ENCODE peak calls at places on chromosomes 16 and 17, in nine cellular contexts. One of them, this sample, is unnamed.
A peak's percentile ranks its signal among the peaks of the same experiment; 100 is the strongest.

GRCh38 chr17:72024457-72024856 is 96.4 kb upstream of the SOX9 start:
- DNase-seq in left ventricle myocardium inferior: no peak
- DNase-seq in PC-3: no peak
- DNase-seq in upper lobe of right lung: no peak
- DNase-seq in foreskin fibroblast: no peak
- DNase-seq in IMR-90: no peak
- DNase-seq in fibroblast of lung: peak; percentile 6
- DNase-seq in CD8-positive, alpha-beta T cell: no peak
- DNase-seq in pancreas: no peak
- DNase-seq in this sample: no peak

GRCh38 chr17:45377401-45377800 is 55.3 kb downstream of the ARHGAP27 start:
- DNase-seq in fibroblast of lung: no peak
- DNase-seq in foreskin fibroblast: no peak
- DNase-seq in CD8-positive, alpha-beta T cell: no peak
- DNase-seq in pancreas: no peak
- DNase-seq in upper lobe of right lung: no peak
- DNase-seq in IMR-90: no peak
- DNase-seq in left ventricle myocardium inferior: no peak
- DNase-seq in PC-3: no peak
- DNase-seq in this sample: no peak

GRCh38 chr16:85935957-85936760 is 37.2 kb downstream of the IRF8 start:
- DNase-seq in PC-3: no peak
- DNase-seq in upper lobe of right lung: no peak
- DNase-seq in fibroblast of lung: peak; percentile 35
- DNase-seq in IMR-90: no peak
- DNase-seq in foreskin fibroblast: no peak
- DNase-seq in left ventricle myocardium inferior: no peak
- DNase-seq in CD8-positive, alpha-beta T cell: peak; percentile 39
- DNase-seq in pancreas: no peak
- DNase-seq in this sample: no peak

GRCh38 chr16:1137604-1138003 is 15.3 kb upstream of the CACNA1H start:
- DNase-seq in upper lobe of right lung: no peak
- DNase-seq in fibroblast of lung: peak; percentile 74
- DNase-seq in foreskin fibroblast: no peak
- DNase-seq in IMR-90: peak; percentile 57
- DNase-seq in left ventricle myocardium inferior: no peak
- DNase-seq in CD8-positive, alpha-beta T cell: no peak
- DNase-seq in pancreas: no peak
- DNase-seq in PC-3: no peak
- DNase-seq in this sample: no peak

GRCh38 chr16:76885776-76886175 is 305.2 kb upstream of the MON1B start:
- DNase-seq in fibroblast of lung: no peak
- DNase-seq in left ventricle myocardium inferior: no peak
- DNase-seq in upper lobe of right lung: no peak
- DNase-seq in PC-3: no peak
- DNase-seq in foreskin fibroblast: no peak
- DNase-seq in pancreas: no peak
- DNase-seq in IMR-90: no peak
- DNase-seq in CD8-positive, alpha-beta T cell: no peak
- DNase-seq in this sample: no peak

GRCh38 chr17:64202683-64203430 is 60.2 kb downstream of the TEX2 start:
- DNase-seq in IMR-90: peak; percentile 82
- DNase-seq in left ventricle myocardium inferior: no peak
- DNase-seq in foreskin fibroblast: peak; percentile 66
- DNase-seq in pancreas: no peak
- DNase-seq in fibroblast of lung: peak; percentile 91
- DNase-seq in CD8-positive, alpha-beta T cell: no peak
- DNase-seq in upper lobe of right lung: no peak
- DNase-seq in PC-3: peak; percentile 86
- DNase-seq in this sample: peak; percentile 83

GRCh38 chr16:85935391-85935956 is 36.5 kb downstream of the IRF8 start:
- DNase-seq in PC-3: no peak
- DNase-seq in pancreas: no peak
- DNase-seq in IMR-90: no peak
- DNase-seq in upper lobe of right lung: no peak
- DNase-seq in left ventricle myocardium inferior: no peak
- DNase-seq in foreskin fibroblast: no peak
- DNase-seq in CD8-positive, alpha-beta T cell: no peak
- DNase-seq in fibroblast of lung: no peak
- DNase-seq in this sample: no peak

GRCh38 chr16:87332150-87332549 is 15.0 kb upstream of the C16orf95 start:
- DNase-seq in foreskin fibroblast: no peak
- DNase-seq in upper lobe of right lung: no peak
- DNase-seq in IMR-90: peak; percentile 52
- DNase-seq in fibroblast of lung: peak; percentile 19
- DNase-seq in CD8-positive, alpha-beta T cell: no peak
- DNase-seq in left ventricle myocardium inferior: no peak
- DNase-seq in pancreas: no peak
- DNase-seq in PC-3: peak; percentile 12
- DNase-seq in this sample: no peak

GRCh38 chr17:3015890-3016289 is 47.5 kb downstream of the OR1D5 start:
- DNase-seq in IMR-90: peak; percentile 46
- DNase-seq in left ventricle myocardium inferior: no peak
- DNase-seq in CD8-positive, alpha-beta T cell: no peak
- DNase-seq in foreskin fibroblast: peak; percentile 45
- DNase-seq in fibroblast of lung: no peak
- DNase-seq in PC-3: peak; percentile 48
- DNase-seq in pancreas: peak; percentile 9
- DNase-seq in upper lobe of right lung: no peak
- DNase-seq in this sample: no peak

GRCh38 chr17:74282587-74283370 is 8.7 kb downstream of the DNAI2 start:
- DNase-seq in IMR-90: no peak
- DNase-seq in pancreas: no peak
- DNase-seq in fibroblast of lung: peak; percentile 72
- DNase-seq in upper lobe of right lung: no peak
- DNase-seq in left ventricle myocardium inferior: no peak
- DNase-seq in PC-3: peak; percentile 77
- DNase-seq in CD8-positive, alpha-beta T cell: no peak
- DNase-seq in foreskin fibroblast: no peak
- DNase-seq in this sample: no peak

GRCh38 chr17:46191332-46192210 is 1.7 kb downstream of the KANSL1 start:
- DNase-seq in PC-3: peak; percentile 32
- DNase-seq in fibroblast of lung: peak; percentile 35
- DNase-seq in CD8-positive, alpha-beta T cell: no peak
- DNase-seq in upper lobe of right lung: no peak
- DNase-seq in foreskin fibroblast: no peak
- DNase-seq in pancreas: no peak
- DNase-seq in IMR-90: no peak
- DNase-seq in left ventricle myocardium inferior: no peak
- DNase-seq in this sample: no peak

GRCh38 chr17:2709173-2709661 is 2.3 kb downstream of the CLUH start:
- DNase-seq in IMR-90: no peak
- DNase-seq in upper lobe of right lung: peak; percentile 87
- DNase-seq in foreskin fibroblast: no peak
- DNase-seq in left ventricle myocardium inferior: no peak
- DNase-seq in pancreas: peak; percentile 92
- DNase-seq in fibroblast of lung: no peak
- DNase-seq in PC-3: peak; percentile 57
- DNase-seq in CD8-positive, alpha-beta T cell: no peak
- DNase-seq in this sample: no peak

GRCh38 chr17:66373944-66374817 is 71.8 kb downstream of the PRKCA start:
- DNase-seq in fibroblast of lung: peak; percentile 74
- DNase-seq in PC-3: no peak
- DNase-seq in left ventricle myocardium inferior: peak; percentile 21
- DNase-seq in upper lobe of right lung: no peak
- DNase-seq in CD8-positive, alpha-beta T cell: peak; percentile 46
- DNase-seq in pancreas: no peak
- DNase-seq in foreskin fibroblast: no peak
- DNase-seq in IMR-90: no peak
- DNase-seq in this sample: no peak

GRCh38 chr16:11619327-11619851 is 32.7 kb upstream of the LITAF start:
- DNase-seq in fibroblast of lung: no peak
- DNase-seq in pancreas: no peak
- DNase-seq in foreskin fibroblast: no peak
- DNase-seq in upper lobe of right lung: no peak
- DNase-seq in PC-3: no peak
- DNase-seq in IMR-90: no peak
- DNase-seq in left ventricle myocardium inferior: no peak
- DNase-seq in CD8-positive, alpha-beta T cell: no peak
- DNase-seq in this sample: no peak

DNA sequence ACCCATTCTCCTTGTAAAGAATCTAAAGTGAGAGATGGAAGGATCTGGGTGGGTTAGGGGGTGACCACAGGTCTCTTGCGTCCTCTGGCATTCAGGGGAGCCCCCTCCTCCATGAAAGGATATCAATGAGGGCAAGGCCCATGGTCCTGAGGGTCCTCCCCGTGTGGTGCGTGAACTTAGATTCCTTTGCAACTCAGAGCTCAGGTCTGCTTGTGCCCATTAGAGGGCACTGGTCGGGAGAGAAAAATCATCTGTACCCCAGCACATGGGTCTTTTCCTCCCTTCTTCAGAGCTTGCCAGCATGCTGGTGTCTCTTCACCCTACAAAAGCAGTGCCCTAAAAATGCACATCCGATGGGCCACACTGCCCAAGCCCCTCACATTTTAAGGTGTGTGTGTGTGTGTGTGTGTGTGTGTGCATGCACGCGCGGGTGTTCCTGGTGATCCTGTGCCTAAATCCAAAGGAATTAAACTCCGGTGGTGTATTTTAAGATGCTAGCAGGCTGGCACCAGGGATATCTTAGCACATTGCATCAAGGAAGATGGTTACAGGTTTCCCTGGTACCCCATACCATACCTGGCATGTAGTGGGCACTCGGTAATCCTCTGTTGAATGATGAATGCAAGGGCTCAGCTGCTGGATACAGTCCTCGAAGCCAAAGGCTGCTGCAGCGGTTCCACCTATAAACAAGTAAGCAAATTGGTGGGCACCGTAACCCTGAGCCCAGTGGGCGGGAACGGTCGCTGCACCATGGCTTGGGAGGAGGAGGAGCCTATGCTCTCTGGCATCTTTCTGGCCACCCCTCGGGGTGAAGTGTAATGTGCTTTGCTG is 4.7 kb downstream of the C1QTNF1 start:
- DNase-seq in left ventricle myocardium inferior: no peak
- DNase-seq in upper lobe of right lung: peak; percentile 40
- DNase-seq in fibroblast of lung: no peak
- DNase-seq in foreskin fibroblast: no peak
- DNase-seq in IMR-90: no peak
- DNase-seq in pancreas: no peak
- DNase-seq in PC-3: no peak
- DNase-seq in CD8-positive, alpha-beta T cell: no peak
- DNase-seq in this sample: no peak
- TF ChIP-seq CTCF in left ventricle myocardium inferior: peak; percentile 36
- TF ChIP-seq CTCF in upper lobe of right lung: no peak
- TF ChIP-seq CTCF in fibroblast of lung: peak; percentile 25
- TF ChIP-seq CTCF in foreskin fibroblast: peak; percentile 21
- TF ChIP-seq CTCF in IMR-90: peak; percentile 12
- TF ChIP-seq CTCF in pancreas: no peak
- TF ChIP-seq CTCF in PC-3: peak; percentile 59
- TF ChIP-seq CTCF in CD8-positive, alpha-beta T cell: no peak
- TF ChIP-seq CTCF in this sample: peak; percentile 36

GRCh38 chr16:16022683-16023064 is 73.3 kb downstream of the ABCC1 start:
- DNase-seq in pancreas: no peak
- DNase-seq in IMR-90: no peak
- DNase-seq in fibroblast of lung: no peak
- DNase-seq in CD8-positive, alpha-beta T cell: no peak
- DNase-seq in PC-3: no peak
- DNase-seq in upper lobe of right lung: no peak
- DNase-seq in left ventricle myocardium inferior: no peak
- DNase-seq in foreskin fibroblast: no peak
- DNase-seq in this sample: no peak
- H3K4me3 ChIP-seq in pancreas: no peak overlapping the region
- H3K4me3 ChIP-seq in IMR-90: no peak overlapping the region
- H3K4me3 ChIP-seq in fibroblast of lung: no peak overlapping the region
- H3K4me3 ChIP-seq in CD8-positive, alpha-beta T cell: no peak overlapping the region
- H3K4me3 ChIP-seq in PC-3: no peak overlapping the region
- H3K4me3 ChIP-seq in upper lobe of right lung: no peak overlapping the region
- H3K4me3 ChIP-seq in left ventricle myocardium inferior: peak overlapping the region; percentile 24
- H3K4me3 ChIP-seq in foreskin fibroblast: no peak overlapping the region
- H3K4me3 ChIP-seq in this sample: no peak overlapping the region

DNA sequence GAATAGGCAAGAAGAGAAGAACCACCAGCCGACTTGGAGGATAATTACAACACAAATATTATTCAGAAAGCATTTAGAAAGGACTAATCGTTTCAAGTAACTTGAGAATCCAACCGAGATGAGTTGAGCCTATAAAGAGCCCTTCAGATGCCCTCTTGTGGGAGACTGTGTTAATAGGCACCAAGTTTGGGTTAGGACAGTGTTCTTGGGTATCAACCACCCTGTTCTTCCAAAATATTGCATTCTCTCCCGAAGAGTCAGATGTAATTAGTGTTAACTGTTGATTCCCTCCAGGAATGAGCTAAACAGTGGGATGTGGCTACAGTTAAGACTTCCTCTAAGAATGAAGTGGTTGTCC is 87.8 kb upstream of the NOL11 start:
- DNase-seq in pancreas: no peak
- DNase-seq in CD8-positive, alpha-beta T cell: no peak
- DNase-seq in fibroblast of lung: peak; percentile 44
- DNase-seq in IMR-90: peak; percentile 75
- DNase-seq in PC-3: peak; percentile 80
- DNase-seq in left ventricle myocardium inferior: no peak
- DNase-seq in upper lobe of right lung: no peak
- DNase-seq in foreskin fibroblast: peak; percentile 73
- DNase-seq in this sample: peak; percentile 71
- TF ChIP-seq CTCF in pancreas: peak; percentile 32
- TF ChIP-seq CTCF in CD8-positive, alpha-beta T cell: no peak
- TF ChIP-seq CTCF in fibroblast of lung: peak; percentile 72
- TF ChIP-seq CTCF in IMR-90: peak; percentile 62
- TF ChIP-seq CTCF in PC-3: peak; percentile 82
- TF ChIP-seq CTCF in left ventricle myocardium inferior: peak; percentile 56
- TF ChIP-seq CTCF in upper lobe of right lung: peak; percentile 42
- TF ChIP-seq CTCF in foreskin fibroblast: peak; percentile 66
- TF ChIP-seq CTCF in this sample: peak; percentile 56

GRCh38 chr17:43383826-43384475 is 14.8 kb upstream of the ARL4D start:
- DNase-seq in upper lobe of right lung: no peak
- DNase-seq in IMR-90: no peak
- DNase-seq in PC-3: no peak
- DNase-seq in left ventricle myocardium inferior: no peak
- DNase-seq in fibroblast of lung: no peak
- DNase-seq in CD8-positive, alpha-beta T cell: no peak
- DNase-seq in foreskin fibroblast: no peak
- DNase-seq in pancreas: no peak
- DNase-seq in this sample: no peak
- H3K4me3 ChIP-seq in upper lobe of right lung: no peak overlapping the region
- H3K4me3 ChIP-seq in IMR-90: no peak overlapping the region
- H3K4me3 ChIP-seq in PC-3: no peak overlapping the region
- H3K4me3 ChIP-seq in left ventricle myocardium inferior: no peak overlapping the region
- H3K4me3 ChIP-seq in fibroblast of lung: no peak overlapping the region
- H3K4me3 ChIP-seq in CD8-positive, alpha-beta T cell: no peak overlapping the region
- H3K4me3 ChIP-seq in foreskin fibroblast: no peak overlapping the region
- H3K4me3 ChIP-seq in pancreas: no peak overlapping the region
- H3K4me3 ChIP-seq in this sample: no peak overlapping the region

DNA sequence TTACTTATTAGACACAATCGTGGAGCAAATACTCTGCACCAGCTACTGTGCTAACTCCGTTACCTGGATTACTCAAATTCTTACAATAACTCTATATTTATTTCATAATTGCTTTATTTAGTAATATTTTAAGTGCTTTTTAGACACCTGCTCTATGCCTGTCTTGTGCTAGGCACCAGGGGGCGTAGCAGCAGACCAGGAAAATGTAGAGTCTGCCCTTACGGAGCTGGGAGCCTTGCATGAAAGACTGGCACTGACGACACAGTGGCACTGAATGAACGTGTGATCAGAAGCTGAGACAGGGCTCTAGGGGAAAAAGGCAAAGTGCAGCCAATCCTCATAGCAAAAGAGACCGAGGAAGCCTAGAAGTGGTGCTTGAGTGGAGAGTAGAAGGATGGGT is 486.5 kb downstream of the CDH13 start:
- DNase-seq in foreskin fibroblast: no peak
- DNase-seq in pancreas: no peak
- DNase-seq in fibroblast of lung: no peak
- DNase-seq in left ventricle myocardium inferior: no peak
- DNase-seq in IMR-90: peak; percentile 31
- DNase-seq in PC-3: no peak
- DNase-seq in CD8-positive, alpha-beta T cell: no peak
- DNase-seq in upper lobe of right lung: no peak
- DNase-seq in this sample: no peak
- TF ChIP-seq CTCF in foreskin fibroblast: peak; percentile 51
- TF ChIP-seq CTCF in pancreas: peak; percentile 17
- TF ChIP-seq CTCF in fibroblast of lung: peak; percentile 25
- TF ChIP-seq CTCF in left ventricle myocardium inferior: peak; percentile 44
- TF ChIP-seq CTCF in IMR-90: peak; percentile 53
- TF ChIP-seq CTCF in PC-3: peak; percentile 40
- TF ChIP-seq CTCF in CD8-positive, alpha-beta T cell: no peak
- TF ChIP-seq CTCF in upper lobe of right lung: peak; percentile 39
- TF ChIP-seq CTCF in this sample: peak; percentile 56